ENCODE peak calls at places on chromosomes 3 and 15, in eight cellular contexts. L, V, A, E, H, J, B and D are unnamed samples.

GRCh38 chr3:162007722-162008121 is 511.1 kb downstream of the OTOL1 start:
- DNase-seq in H (no peak), V (no peak), E (no peak), B (no peak), L (no peak), A (no peak), J (no peak), D (no peak)

GRCh38 chr15:45657769-45658545 is 23.1 kb downstream of the SQOR start:
- DNase-seq in E (no peak), J (no peak), B (no peak), A (no peak), H (no peak), V (no peak), L (no peak), D (no peak)

GRCh38 chr3:4674216-4674615 is 181.1 kb downstream of the ITPR1 start:
- DNase-seq in B (no peak), V (no peak), L (no peak), A (no peak), E (no peak), J (no peak), H (no peak), D (no peak)

GRCh38 chr3:185362850-185363661 is at the start of gene MAP3K13:
- DNase-seq in J (peak; percentile 26), H (peak; percentile 86), V (peak; percentile 90), L (no peak), A (peak; percentile 28), B (no peak), E (no peak), D (peak; percentile 95)

GRCh38 chr3:161349529-161350278 is 21.6 kb downstream of the SPTSSB start:
- DNase-seq in J (peak; percentile 62), E (no peak), B (no peak), A (no peak), V (peak; percentile 33), H (no peak), L (peak; percentile 42), D (no peak)

GRCh38 chr15:73571346-73571745 is 61.8 kb downstream of the NPTN start:
- DNase-seq in V (no peak), A (no peak), E (no peak), J (no peak), B (no peak), H (no peak), L (no peak), D (no peak)

GRCh38 chr15:92883643-92884458 is 16.3 kb upstream of the CHD2 start:
- DNase-seq in A (no peak), J (peak; percentile 79), B (no peak), E (no peak), L (peak; percentile 16), V (no peak), H (no peak), D (peak; percentile 38)

GRCh38 chr3:115420086-115420485 is 203.2 kb upstream of the GAP43 start:
- DNase-seq in E (no peak), H (no peak), L (no peak), V (no peak), A (no peak), J (no peak), B (no peak), D (no peak)

GRCh38 chr3:72270072-72270611 is 485.2 kb upstream of the PROK2 start:
- DNase-seq in E (no peak), J (no peak), A (no peak), V (no peak), H (peak; percentile 90), B (peak; percentile 92), L (no peak), D (no peak)

GRCh38 chr3:156814295-156814694 is 11.9 kb upstream of the LEKR1 start:
- DNase-seq in H (no peak), B (no peak), A (no peak), V (no peak), E (no peak), J (no peak), L (no peak), D (no peak)

GRCh38 chr3:47850062-47850802 is 47.3 kb downstream of the DHX30 start:
- DNase-seq in L (no peak), J (no peak), B (no peak), E (no peak), H (no peak), A (no peak), V (peak; percentile 53), D (no peak)

GRCh38 chr15:84142888-84143337 is 92.7 kb upstream of the GOLGA6L4 start:
- DNase-seq in V (peak; percentile 80), J (peak; percentile 71), A (peak; percentile 73), B (peak; percentile 68), H (no peak), L (peak; percentile 75), E (peak; percentile 52), D (peak; percentile 64)

GRCh38 chr3:114866430-114866829 is 280.7 kb downstream of the ZBTB20 start:
- DNase-seq in H (no peak), J (no peak), L (no peak), E (no peak), V (no peak), A (no peak), B (no peak), D (no peak)

GRCh38 chr3:143672396-143673165 is 175.7 kb downstream of the SLC9A9 start:
- DNase-seq in J (no peak), B (no peak), E (no peak), H (no peak), A (no peak), L (no peak), V (no peak), D (no peak)

GRCh38 chr3:58168498-58168897 is 42.3 kb downstream of the DNASE1L3 start:
- DNase-seq in L (no peak), A (no peak), E (no peak), V (no peak), H (no peak), J (no peak), B (no peak), D (no peak)

GRCh38 chr15:96428742-96429141 is 98.2 kb downstream of the NR2F2 start:
- DNase-seq in B (no peak), V (no peak), L (no peak), E (no peak), J (no peak), H (no peak), A (no peak), D (no peak)

GRCh38 chr3:53721187-53721946 is 124.9 kb downstream of the CHDH start:
- DNase-seq in L (no peak), J (no peak), E (no peak), V (peak; percentile 47), A (peak; percentile 15), H (no peak), B (no peak), D (no peak)

GRCh38 chr3:161406594-161407555 is 35.6 kb upstream of the SPTSSB start:
- DNase-seq in H (no peak), V (no peak), L (peak; percentile 7), E (no peak), A (no peak), B (no peak), J (peak; percentile 23), D (no peak)

GRCh38 chr3:3154879-3155610 is 24.4 kb downstream of the CRBN start:
- DNase-seq in V (no peak), E (no peak), B (no peak), A (no peak), L (no peak), H (no peak), J (no peak), D (no peak)

GRCh38 chr15:57456559-57456958 is 80.3 kb downstream of the CGNL1 start:
- DNase-seq in V (no peak), E (no peak), J (no peak), B (no peak), L (no peak), A (no peak), H (no peak), D (no peak)

GRCh38 chr3:7876741-7877297 is 624.8 kb upstream of the LMCD1 start:
- DNase-seq in J (peak; percentile 88), B (no peak), E (peak; percentile 36), H (no peak), V (no peak), A (no peak), L (peak; percentile 27), D (no peak)

GRCh38 chr3:56681963-56682457 is 1.1 kb downstream of the TASOR start:
- DNase-seq in H (no peak), V (no peak), A (no peak), E (no peak), B (no peak), L (no peak), J (no peak), D (no peak)

GRCh38 chr15:34799149-34799824 is 3.9 kb upstream of the ACTC1 start:
- DNase-seq in A (no peak), V (no peak), H (peak; percentile 90), E (no peak), B (no peak), L (no peak), J (no peak), D (no peak)

GRCh38 chr3:97658670-97659285 is 105.8 kb upstream of the ARL6 start:
- DNase-seq in V (peak; percentile 29), A (no peak), H (no peak), B (no peak), E (no peak), L (no peak), J (no peak), D (peak; percentile 70)

GRCh38 chr3:186021673-186022362 is 84.0 kb upstream of the TRA2B start:
- DNase-seq in V (no peak), H (no peak), E (no peak), L (no peak), A (no peak), J (no peak), B (no peak), D (no peak)

GRCh38 chr15:70355275-70355795 is 257.6 kb upstream of the TLE3 start:
- DNase-seq in L (no peak), V (peak; percentile 49), A (no peak), H (peak; percentile 27), B (no peak), E (no peak), J (no peak), D (no peak)

GRCh38 chr3:197737319-197737649 is 580 bp upstream of the RUBCN start:
- DNase-seq in E (no peak), B (no peak), V (no peak), J (no peak), A (no peak), H (no peak), L (no peak), D (no peak)

GRCh38 chr3:189900578-189900977 is 220.1 kb downstream of the P3H2 start:
- DNase-seq in B (no peak), L (no peak), E (no peak), J (no peak), H (no peak), A (no peak), V (no peak), D (no peak)

GRCh38 chr3:4988815-4989648 is 9.8 kb downstream of the BHLHE40 start:
- DNase-seq in L (no peak), E (no peak), V (no peak), A (no peak), J (no peak), H (no peak), B (no peak), D (no peak)